ENCODE peak calls at places on chromosome 11, in six cellular contexts. U is heart left ventricle, D is body of pancreas, K is endothelial cell of umbilical vein, V is tibial nerve, H is IMR-90. C is an unnamed sample. For H3K4me1, the result is how much of the 10 kb centered on the place peaks cover.

GRCh38 chr11:123166095-123166559 is 28.9 kb downstream of the CLMP start:
- DNase-seq in D (peak), H (peak), K (no peak), V (peak), U (no peak), C (peak)

GRCh38 chr11:79400717-79401330 is 40.0 kb downstream of the TENM4 start:
- DNase-seq in V (no peak), K (no peak), H (peak), U (peak), D (no peak), C (no peak)

GRCh38 chr11:126477526-126478275 is 122.2 kb downstream of the ST3GAL4 start:
- DNase-seq in V (no peak), D (no peak), U (no peak), K (no peak), H (no peak), C (no peak)

GRCh38 chr11:82577246-82577645 is 156.4 kb downstream of the FAM181B start:
- DNase-seq in U (no peak), V (no peak), H (no peak), K (no peak), D (no peak), C (peak)

GRCh38 chr11:121553806-121554205 is 101.0 kb upstream of the SORL1-AS1 start:
- DNase-seq in H (peak), U (no peak), D (peak), K (no peak), V (no peak), C (peak)

GRCh38 chr11:128470081-128470480 is 117.3 kb downstream of the ETS1 start:
- DNase-seq in K (no peak), D (no peak), V (no peak), H (no peak), U (no peak), C (no peak)

GRCh38 chr11:35116762-35117588 is 22.0 kb upstream of the CD44 start:
- DNase-seq in U (peak), D (peak), H (peak), V (no peak), K (no peak), C (no peak)

GRCh38 chr11:59865031-59865430 is 1.3 kb downstream of the TCN1 start:
- DNase-seq in U (no peak), H (no peak), K (peak), D (no peak), V (no peak), C (no peak)

GRCh38 chr11:72826191-72826941 is 12.2 kb downstream of the ATG16L2 start:
- DNase-seq in U (no peak), V (no peak), H (no peak), K (no peak), D (peak), C (no peak)

GRCh38 chr11:100876826-100877545 is 189.9 kb downstream of the ARHGAP42 start:
- DNase-seq in U (no peak), H (peak), K (peak), V (no peak), D (no peak), C (no peak)

GRCh38 chr11:68821670-68822069 is 20.0 kb downstream of the CPT1A start:
- DNase-seq in V (no peak), D (no peak), K (no peak), H (no peak), U (no peak), C (no peak)
- TF ChIP-seq CTCF in V (no peak), D (no peak), K (no peak), H (no peak), U (no peak), C (no peak)

DNA sequence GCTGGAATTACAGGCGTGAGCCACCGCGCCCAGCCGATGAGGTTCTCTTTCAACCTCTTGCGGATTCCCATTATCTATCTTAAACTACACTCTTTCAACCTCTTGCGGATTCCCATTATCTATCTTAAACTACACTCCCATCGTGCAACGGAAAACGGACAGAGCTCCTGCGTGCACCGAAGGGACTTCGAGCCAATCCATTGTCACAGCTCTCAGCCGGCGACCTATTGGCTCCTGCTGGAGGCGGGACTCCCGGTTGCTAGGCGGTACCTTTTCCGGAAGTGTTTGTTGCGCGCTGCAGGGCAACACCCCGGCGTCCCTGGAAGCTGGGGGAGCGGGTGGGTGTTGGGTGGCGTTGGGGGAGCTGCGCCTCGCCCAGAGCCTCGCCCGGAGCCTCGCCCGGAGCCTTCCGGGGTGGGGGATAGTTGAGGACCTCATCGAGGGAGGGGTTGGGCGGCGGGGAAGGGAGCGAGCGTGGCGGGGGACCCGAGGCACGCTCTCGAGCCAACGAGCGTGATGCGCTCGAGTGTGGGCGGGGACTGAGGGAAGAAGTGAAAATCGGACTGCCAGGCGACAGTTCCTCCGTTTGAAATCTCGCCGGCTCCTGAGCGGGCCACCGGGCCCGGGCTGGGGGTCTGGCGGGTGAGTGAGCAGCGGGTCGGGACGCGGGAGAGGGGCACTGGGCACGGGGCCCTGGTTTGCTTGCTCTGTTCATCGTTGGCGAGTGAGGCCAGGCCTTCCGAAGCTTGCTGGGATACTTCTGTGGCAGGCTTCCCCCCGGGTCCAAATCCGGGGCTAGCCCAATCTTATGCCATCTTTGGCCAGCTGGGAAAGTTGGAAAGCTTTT is at the start of gene CEP164:
- DNase-seq in V (peak), U (peak), K (peak), H (peak), D (peak), C (peak)
- TF ChIP-seq POLR2A in V (peak), U (no peak), K (peak), H (peak), D (peak), C (no peak)

DNA sequence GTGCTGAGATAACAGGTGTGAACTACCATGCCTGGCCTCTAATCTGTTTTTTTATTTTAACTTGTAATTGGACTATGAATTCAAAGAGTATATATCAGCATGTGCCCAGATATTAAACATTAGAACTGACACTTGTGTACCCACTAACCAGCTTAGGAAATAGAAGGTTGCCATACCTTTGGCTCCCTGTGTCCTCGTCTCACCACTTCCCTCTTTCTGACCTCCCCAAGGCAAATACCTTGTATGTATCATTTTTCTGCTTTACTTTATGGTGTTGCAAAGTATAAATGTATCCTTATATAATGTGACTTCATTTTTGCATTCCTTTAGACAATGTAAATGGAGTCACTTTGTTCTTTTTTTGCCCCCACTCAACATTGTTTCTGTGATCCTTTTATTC is 9.1 kb downstream of the PPP6R3 start:
- DNase-seq in V (no peak), H (no peak), D (no peak), U (no peak), K (no peak), C (no peak)
- H3K4me1 ChIP-seq in V (under half), H (under half), D (half or more), U (half or more), K (under half), C (under half)

GRCh38 chr11:108852701-108853100 is 187.8 kb downstream of the DDX10 start:
- DNase-seq in U (no peak), D (no peak), V (no peak), H (no peak), K (no peak), C (no peak)
- TF ChIP-seq CTCF in U (no peak), D (no peak), V (no peak), H (no peak), K (no peak), C (no peak)

DNA sequence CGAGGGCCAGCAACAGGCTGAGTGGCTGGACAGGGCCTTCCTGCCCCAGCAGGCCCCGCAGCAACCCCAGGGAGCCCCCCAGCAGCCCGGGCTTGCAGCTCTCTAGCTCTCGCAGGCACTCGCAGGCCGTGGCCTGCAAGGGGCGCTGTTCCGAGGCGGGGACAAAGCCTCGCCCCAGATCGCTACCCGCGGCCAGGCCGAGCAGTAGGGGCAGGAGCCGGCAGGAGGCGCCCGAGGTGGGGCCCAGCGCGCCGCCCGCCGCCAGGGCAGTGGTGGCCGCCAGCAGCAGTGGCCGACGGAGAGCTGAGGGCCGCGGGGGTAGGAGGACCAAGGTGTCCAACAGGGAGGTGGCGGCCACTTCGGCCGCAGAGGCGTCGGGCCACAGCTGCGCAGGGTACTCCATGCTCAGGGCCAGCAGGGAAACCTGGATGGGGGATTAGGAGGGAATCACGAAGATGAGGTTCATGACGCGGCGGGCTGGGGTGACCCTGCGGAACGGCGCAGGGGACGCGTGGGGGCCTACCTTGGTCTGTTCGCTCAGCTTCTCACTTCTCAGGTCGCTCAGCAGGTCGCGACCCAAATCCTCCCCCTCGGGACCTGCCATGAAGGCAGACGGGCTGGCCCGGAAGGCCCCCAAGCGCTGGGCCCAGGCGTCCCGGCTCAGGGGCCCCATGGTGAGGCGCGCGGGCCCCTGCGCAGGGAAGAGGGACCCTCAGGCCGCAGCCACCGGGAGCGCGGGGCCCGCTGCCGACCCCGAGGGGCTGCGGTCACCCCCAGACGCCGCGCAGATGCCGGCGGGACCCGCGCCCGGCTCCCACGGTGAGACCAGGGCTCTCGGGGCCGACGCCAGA is 632 bp downstream of the AP5B1 start:
- DNase-seq in D (peak), U (peak), V (peak), K (peak), H (peak), C (peak)
- TF ChIP-seq POLR2A in D (peak), U (no peak), V (peak), K (no peak), H (no peak), C (peak)

GRCh38 chr11:14242733-14243132 is 116.2 kb downstream of the RRAS2 start:
- DNase-seq in V (no peak), D (no peak), K (no peak), H (no peak), U (no peak), C (no peak)
- H3K4me1 ChIP-seq in V (under half), D (under half), K (under half), H (under half), U (under half), C (under half)

GRCh38 chr11:119739975-119740374 is 11.0 kb upstream of the NECTIN1 start:
- DNase-seq in H (no peak), D (peak), U (no peak), K (no peak), V (no peak), C (peak)

GRCh38 chr11:119742263-119742861 is 13.4 kb upstream of the NECTIN1 start:
- DNase-seq in V (no peak), D (no peak), U (no peak), H (no peak), K (no peak), C (no peak)

GRCh38 chr11:119739021-119739703 is 10.2 kb upstream of the NECTIN1 start:
- DNase-seq in D (no peak), K (no peak), U (no peak), H (no peak), V (no peak), C (no peak)

GRCh38 chr11:119743041-119743440 is 14.0 kb upstream of the NECTIN1 start:
- DNase-seq in U (no peak), V (no peak), K (no peak), D (peak), H (no peak), C (no peak)

GRCh38 chr11:119741369-119742262 is 12.6 kb upstream of the NECTIN1 start:
- DNase-seq in D (peak), K (peak), U (peak), V (no peak), H (no peak), C (peak)
- TF ChIP-seq CTCF in D (peak), K (peak), U (peak), V (peak), H (peak), C (peak)

C was measured in Peyer's patch.